ENCODE peak calls at places on chromosomes 4 and X, in ten cellular contexts. V, W, U, A, C, Q, E, R, D and N are unnamed samples.

GRCh38 chrX:11533211-11533651 is 132.5 kb downstream of the ARHGAP6 start:
- DNase-seq in V (peak; percentile 11), W (no peak), U (no peak), A (peak; percentile 89), C (peak; percentile 84), Q (no peak), E (peak; percentile 83), R (peak; percentile 14), D (peak; percentile 77), N (peak; percentile 37)

GRCh38 chr4:17352357-17352756 is 159.5 kb downstream of the QDPR start:
- DNase-seq in V (no peak), W (no peak), U (no peak), A (no peak), C (no peak), Q (no peak), E (no peak), R (no peak), D (no peak), N (no peak)

GRCh38 chr4:1595789-1596325 is 88.3 kb downstream of the FAM53A start:
- DNase-seq in V (no peak), W (peak; percentile 7), U (no peak), A (no peak), C (no peak), Q (no peak), E (no peak), R (no peak), D (no peak), N (no peak)

GRCh38 chr4:85200106-85200505 is 233.6 kb upstream of the WDFY3 start:
- DNase-seq in V (no peak), W (no peak), U (no peak), A (no peak), C (peak; percentile 32), Q (no peak), E (no peak), R (no peak), D (no peak), N (no peak)

GRCh38 chrX:110317820-110318663 is at the start of gene AMMECR1:
- DNase-seq in V (peak; percentile 70), W (peak; percentile 85), U (peak; percentile 63), A (peak; percentile 79), C (peak; percentile 85), Q (peak; percentile 74), E (peak; percentile 83), R (peak; percentile 86), D (peak; percentile 23), N (peak; percentile 76)

GRCh38 chr4:150261571-150261970 is 183.3 kb downstream of the DCLK2 start:
- DNase-seq in V (no peak), W (no peak), U (no peak), A (no peak), C (no peak), Q (no peak), E (no peak), R (no peak), D (no peak), N (no peak)

GRCh38 chr4:176879370-176880116 is 86.8 kb upstream of the VEGFC start:
- DNase-seq in V (no peak), W (no peak), U (no peak), A (peak; percentile 45), C (no peak), Q (no peak), E (peak; percentile 12), R (no peak), D (no peak), N (no peak)

GRCh38 chr4:54542540-54543041 is 115.2 kb upstream of the KIT start:
- DNase-seq in V (no peak), W (no peak), U (peak; percentile 83), A (peak; percentile 16), C (no peak), Q (no peak), E (no peak), R (no peak), D (no peak), N (no peak)

GRCh38 chr4:124334119-124334518 is 378.4 kb downstream of the ANKRD50 start:
- DNase-seq in V (no peak), W (no peak), U (peak; percentile 83), A (peak; percentile 89), C (peak; percentile 83), Q (no peak), E (peak; percentile 65), R (no peak), D (peak; percentile 80), N (no peak)

GRCh38 chrX:149877636-149878035 is 3.3 kb upstream of the MAGEA8 start:
- DNase-seq in V (no peak), W (no peak), U (peak; percentile 25), A (no peak), C (peak; percentile 85), Q (no peak), E (peak; percentile 6), R (no peak), D (no peak), N (no peak)

GRCh38 chr4:84971319-84971932 is 4.9 kb upstream of the WDFY3 start:
- DNase-seq in V (no peak), W (no peak), U (no peak), A (peak; percentile 70), C (peak; percentile 59), Q (no peak), E (peak; percentile 40), R (peak; percentile 45), D (peak; percentile 55), N (peak; percentile 29)

GRCh38 chr4:107755841-107756356 is 35.9 kb upstream of the PAPSS1 start:
- DNase-seq in V (no peak), W (no peak), U (no peak), A (peak; percentile 10), C (no peak), Q (peak; percentile 33), E (no peak), R (no peak), D (no peak), N (no peak)

GRCh38 chr4:107757860-107758476 is 37.9 kb upstream of the PAPSS1 start:
- DNase-seq in V (no peak), W (no peak), U (no peak), A (peak; percentile 44), C (peak; percentile 61), Q (no peak), E (peak; percentile 17), R (peak; percentile 22), D (no peak), N (peak; percentile 20)

GRCh38 chr4:107757293-107757692 is 37.3 kb upstream of the PAPSS1 start:
- DNase-seq in V (peak; percentile 26), W (no peak), U (no peak), A (no peak), C (no peak), Q (no peak), E (no peak), R (no peak), D (no peak), N (no peak)

GRCh38 chr4:107760281-107760947 is 40.4 kb upstream of the PAPSS1 start:
- DNase-seq in V (no peak), W (peak; percentile 76), U (no peak), A (peak; percentile 5), C (peak; percentile 47), Q (no peak), E (peak; percentile 47), R (no peak), D (no peak), N (no peak)
- TF ChIP-seq CTCF in V (no peak), W (peak; percentile 23), U (peak; percentile 37), A (peak; percentile 31), C (peak; percentile 53), Q (peak; percentile 44), E (peak; percentile 48), R (no peak), D (peak; percentile 11), N (no peak)

DNA sequence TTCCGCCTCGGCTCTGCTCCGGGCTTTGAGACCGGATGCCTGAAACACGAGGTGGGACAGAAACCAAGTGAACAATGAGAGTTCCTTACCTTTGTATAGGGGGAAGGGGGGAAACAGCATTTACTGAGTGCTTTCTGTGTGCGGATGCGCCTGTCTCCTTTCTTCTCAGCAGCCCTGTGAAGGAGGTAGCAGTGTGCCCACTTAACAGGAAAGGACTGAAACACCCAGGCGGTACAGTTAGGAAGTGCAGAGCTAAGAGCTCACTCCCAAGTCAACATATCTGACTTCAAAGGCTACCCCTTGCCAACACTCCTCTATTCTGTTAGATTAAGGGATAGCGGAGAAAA is 43.1 kb upstream of the TMSB15B start:
- DNase-seq in V (no peak), W (no peak), U (peak; percentile 8), A (peak; percentile 51), C (peak; percentile 58), Q (no peak), E (peak; percentile 72), R (no peak), D (no peak), N (peak; percentile 23)
- TF ChIP-seq CTCF in V (no peak), W (no peak), U (peak; percentile 62), A (peak; percentile 13), C (peak; percentile 37), Q (peak; percentile 43), E (no peak), R (no peak), D (peak; percentile 33), N (no peak)

GRCh38 chr4:87985887-87986200 is 10.3 kb downstream of the SPP1 start:
- DNase-seq in V (no peak), W (no peak), U (no peak), A (no peak), C (no peak), Q (no peak), E (no peak), R (no peak), D (no peak), N (no peak)
- TF ChIP-seq CTCF in V (no peak), W (no peak), U (no peak), A (no peak), C (peak; percentile 8), Q (no peak), E (no peak), R (no peak), D (no peak), N (no peak)

GRCh38 chr4:78818530-78818929 is 42.4 kb downstream of the BMP2K start:
- DNase-seq in V (no peak), W (no peak), U (no peak), A (peak; percentile 31), C (no peak), Q (no peak), E (no peak), R (no peak), D (no peak), N (no peak)
- TF ChIP-seq CTCF in V (no peak), W (no peak), U (no peak), A (no peak), C (no peak), Q (no peak), E (no peak), R (no peak), D (no peak), N (no peak)